ENCODE peak calls at places on chromosomes 1 and 21, in five cellular contexts. A is H54, D is thyroid gland, P is IMR-90, B is HepG2. C is an unnamed sample.
A peak's percentile ranks its signal among the peaks of the same experiment; 100 is the strongest.

GRCh38 chr1:218665216-218665615 is 320.1 kb downstream of the TGFB2 start:
- DNase-seq in B (no peak), A (no peak), D (peak; percentile 16), P (peak; percentile 61), C (no peak)

GRCh38 chr1:42833981-42834380 is 12.4 kb upstream of the ZNF691 start:
- DNase-seq in D (no peak), P (no peak), A (no peak), B (no peak), C (no peak)

GRCh38 chr1:106268070-106268469 is 788.4 kb upstream of the PRMT6 start:
- DNase-seq in B (peak; percentile 3), A (no peak), D (no peak), P (no peak), C (no peak)

GRCh38 chr1:15605398-15606080 is 11.7 kb upstream of the DDI2 start:
- DNase-seq in B (peak; percentile 72), D (no peak), P (no peak), A (no peak), C (no peak)

GRCh38 chr1:201216395-201217085 is 25.9 kb downstream of the IGFN1 start:
- DNase-seq in B (no peak), P (no peak), A (peak; percentile 35), D (no peak), C (no peak)

GRCh38 chr1:187244623-187245022 is 415.9 kb downstream of the PLA2G4A start:
- DNase-seq in D (peak; percentile 10), A (no peak), B (no peak), P (no peak), C (no peak)

GRCh38 chr21:17607684-17608083 is 5.0 kb downstream of the BTG3 start:
- DNase-seq in A (no peak), P (no peak), D (no peak), B (no peak), C (no peak)

GRCh38 chr1:203668401-203668800 is 41.8 kb downstream of the ATP2B4 start:
- DNase-seq in B (no peak), D (peak; percentile 70), A (no peak), P (peak; percentile 58), C (no peak)

GRCh38 chr1:220631238-220631842 is 58.8 kb upstream of the C1orf115 start:
- DNase-seq in P (no peak), A (no peak), B (no peak), D (no peak), C (no peak)

GRCh38 chr1:215583185-215583692 is 16.1 kb downstream of the KCTD3 start:
- DNase-seq in A (no peak), B (no peak), P (no peak), D (no peak), C (peak; percentile 71)

GRCh38 chr1:36359911-36360310 is 25.8 kb downstream of the STK40 start:
- DNase-seq in B (no peak), D (peak; percentile 55), P (peak; percentile 37), A (no peak), C (no peak)

GRCh38 chr1:244863491-244864252 is 671 bp downstream of the HNRNPU start:
- DNase-seq in B (no peak), P (no peak), D (peak; percentile 38), A (peak; percentile 5), C (peak; percentile 40)

GRCh38 chr1:244862354-244862698 is 2.0 kb downstream of the HNRNPU start:
- DNase-seq in B (no peak), A (no peak), D (no peak), P (no peak), C (no peak)

GRCh38 chr1:244861683-244862082 is 2.7 kb downstream of the HNRNPU start:
- DNase-seq in B (no peak), P (no peak), D (no peak), A (no peak), C (no peak)

GRCh38 chr1:244864253-244865027 is at the start of gene HNRNPU:
- DNase-seq in D (peak; percentile 97), P (peak; percentile 97), B (peak; percentile 89), A (peak; percentile 79), C (peak; percentile 99)

DNA sequence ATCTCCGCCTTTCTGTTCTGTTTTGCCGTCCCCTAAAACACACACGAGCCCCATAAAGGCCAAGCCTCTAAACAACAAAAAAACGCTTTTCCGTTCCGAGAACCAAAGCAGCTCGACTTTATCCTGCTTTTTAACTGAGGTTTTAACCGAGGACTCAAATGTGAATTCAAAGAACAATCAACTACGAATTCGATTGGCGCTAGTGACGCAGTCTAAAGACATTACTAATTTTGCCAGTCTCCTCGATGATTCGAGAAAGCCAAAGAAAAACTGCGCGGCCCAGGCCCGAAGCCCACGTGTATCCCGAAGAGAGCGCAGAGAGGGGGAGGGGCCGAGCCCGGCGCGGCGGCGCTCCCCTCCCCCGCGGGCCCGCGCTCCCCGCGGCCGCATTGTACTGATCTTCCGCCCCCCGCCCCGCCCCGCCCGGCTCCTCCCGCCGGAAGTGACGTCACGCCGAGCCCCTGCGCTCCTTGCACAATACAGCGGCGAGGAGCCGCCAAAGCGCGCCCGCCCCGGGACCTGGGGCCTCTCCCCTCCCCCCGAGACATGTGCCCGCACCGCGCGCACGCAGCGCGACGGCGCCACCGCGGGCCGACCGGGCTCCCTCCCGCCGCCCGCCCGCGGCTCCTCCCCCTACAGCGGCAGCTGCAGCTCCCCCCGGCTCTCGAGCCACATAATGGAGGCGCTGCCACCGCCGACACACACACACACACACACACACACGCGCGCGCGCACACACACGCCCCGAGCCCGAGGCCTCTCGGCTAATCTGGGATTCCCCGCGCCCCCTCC is 1.4 kb downstream of the HNRNPU start:
- DNase-seq in B (peak; percentile 89), A (peak; percentile 79), P (peak; percentile 89), D (peak; percentile 97), C (peak; percentile 98)
- TF ChIP-seq POLR2A in B (peak; percentile 54), A (peak; percentile 32), P (peak; percentile 82), D (peak; percentile 21), C (no peak)

GRCh38 chr1:20604678-20605077 is 15.8 kb downstream of the CDA start:
- DNase-seq in D (no peak), A (no peak), B (no peak), P (peak; percentile 10), C (no peak)
- TF ChIP-seq POLR2A in D (no peak), A (no peak), B (no peak), P (no peak), C (no peak)

DNA sequence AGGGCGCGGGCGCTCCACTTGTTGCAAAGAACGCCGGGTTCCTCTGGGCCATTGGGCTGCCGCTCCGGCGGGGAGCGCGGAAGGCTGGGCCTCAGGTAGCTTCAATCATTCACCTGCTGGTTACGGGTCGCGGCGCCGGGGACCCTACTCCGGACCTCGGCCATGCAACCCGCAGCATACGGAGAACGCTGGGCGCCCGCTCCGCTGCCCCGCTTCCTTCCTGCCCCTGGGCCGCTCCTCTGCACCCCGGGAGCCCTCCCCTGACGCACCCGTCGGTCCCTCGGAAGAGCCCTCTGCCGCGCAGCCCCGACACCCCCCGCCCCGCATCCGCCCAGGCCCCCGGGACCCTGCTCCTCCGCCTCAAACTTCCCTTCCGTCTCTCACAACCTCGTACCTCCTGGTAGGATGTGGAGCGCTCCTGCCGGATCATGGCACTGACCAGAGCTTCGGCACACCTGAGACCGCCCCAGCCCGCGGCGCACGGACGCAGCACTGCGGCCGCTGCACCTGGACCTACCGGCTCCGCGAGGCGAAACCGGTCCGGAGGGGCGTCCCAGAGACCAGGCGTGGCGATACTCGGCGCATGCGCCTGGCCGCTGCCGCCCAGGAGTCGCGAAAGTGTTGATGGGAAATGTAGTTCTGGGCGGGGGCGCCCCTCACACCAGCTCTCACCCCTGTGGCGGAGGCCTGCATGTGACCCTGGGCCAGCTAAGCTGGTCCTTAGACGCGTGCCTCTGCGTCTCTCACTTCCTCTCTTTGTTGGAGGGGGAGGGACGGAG is at the start of gene PACC1:
- DNase-seq in B (peak; percentile 89), D (peak; percentile 88), P (peak; percentile 80), A (peak; percentile 96), C (peak; percentile 90)
- TF ChIP-seq POLR2A in B (peak; percentile 59), D (no peak), P (no peak), A (peak; percentile 75), C (no peak)

GRCh38 chr21:43766734-43767497 is 9.2 kb downstream of the CSTB start:
- DNase-seq in P (no peak), A (no peak), B (no peak), D (peak; percentile 31), C (no peak)
- TF ChIP-seq POLR2A in P (no peak), A (peak; percentile 32), B (no peak), D (no peak), C (no peak)

GRCh38 chr1:51714374-51715019 is 97.6 kb downstream of the OSBPL9 start:
- DNase-seq in P (peak; percentile 10), B (no peak), D (no peak), A (no peak), C (no peak)
- TF ChIP-seq POLR2A in P (no peak), B (no peak), D (no peak), A (no peak), C (no peak)

GRCh38 chr1:238119060-238119459 is 228.3 kb upstream of the ZP4 start:
- DNase-seq in A (no peak), D (no peak), P (no peak), B (no peak), C (no peak)

GRCh38 chr1:238111081-238111480 is 220.4 kb upstream of the ZP4 start:
- DNase-seq in B (no peak), D (no peak), P (no peak), A (no peak), C (no peak)

GRCh38 chr1:238111521-238111920 is 220.8 kb upstream of the ZP4 start:
- DNase-seq in D (no peak), P (no peak), A (no peak), B (no peak), C (no peak)

GRCh38 chr1:238113222-238113621 is 222.5 kb upstream of the ZP4 start:
- DNase-seq in B (no peak), D (no peak), A (no peak), P (no peak), C (no peak)

GRCh38 chr1:238115852-238116251 is 225.1 kb upstream of the ZP4 start:
- DNase-seq in A (no peak), D (no peak), B (no peak), P (no peak), C (no peak)
- TF ChIP-seq POLR2A in A (no peak), D (no peak), B (no peak), P (no peak), C (no peak)

DNA sequence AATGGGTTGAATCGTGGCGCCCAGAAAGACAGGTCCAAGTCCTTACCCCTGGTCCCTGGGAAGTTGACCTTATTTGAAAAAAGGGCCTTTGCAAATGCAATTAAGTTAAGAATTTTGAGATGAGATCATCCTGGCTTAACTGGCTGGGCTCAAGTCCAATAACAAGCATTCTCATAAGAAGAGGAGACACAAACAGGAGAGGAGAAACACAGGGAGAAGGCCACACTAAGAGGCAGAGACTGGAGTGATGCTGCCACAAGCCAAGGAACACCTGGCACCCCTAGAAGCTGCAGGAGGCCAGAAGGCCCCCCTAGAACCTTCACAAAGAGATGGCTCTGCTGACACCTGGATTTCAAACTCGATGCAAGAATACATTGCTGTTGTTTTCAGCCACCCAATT is 44.6 kb downstream of the PDPN start:
- DNase-seq in P (no peak), A (no peak), B (no peak), D (no peak), C (no peak)
- TF ChIP-seq POLR2A in P (no peak), A (no peak), B (no peak), D (no peak), C (no peak)